ENCODE peak calls at places on chromosome 13, in six cellular contexts. L, Q, H, T, N and D are unnamed samples.

GRCh38 chr13:77239312-77239711 is 87.6 kb downstream of the MYCBP2 start:
- DNase-seq in L (no peak), Q (no peak), H (no peak), T (no peak), N (no peak), D (no peak)

GRCh38 chr13:29922281-29922821 is 71.9 kb upstream of the UBL3 start:
- DNase-seq in L (no peak), Q (no peak), H (no peak), T (no peak), N (no peak), D (no peak)

GRCh38 chr13:21663197-21663596 is 7.7 kb upstream of the FGF9 start:
- DNase-seq in L (no peak), Q (no peak), H (no peak), T (no peak), N (no peak), D (no peak)

GRCh38 chr13:66402071-66402470 is 828.1 kb downstream of the PCDH9 start:
- DNase-seq in L (no peak), Q (no peak), H (no peak), T (no peak), N (no peak), D (no peak)

GRCh38 chr13:60062502-60062901 is 101.2 kb downstream of the DIAPH3 start:
- DNase-seq in L (no peak), Q (no peak), H (no peak), T (no peak), N (no peak), D (no peak)

GRCh38 chr13:62033932-62034331 is 618.3 kb upstream of the PCDH20 start:
- DNase-seq in L (no peak), Q (no peak), H (no peak), T (no peak), N (no peak), D (peak)

GRCh38 chr13:99316657-99317244 is 9.6 kb upstream of the GPR183 start:
- DNase-seq in L (no peak), Q (no peak), H (no peak), T (no peak), N (no peak), D (no peak)

GRCh38 chr13:49791214-49791752 is 1.2 kb downstream of the KPNA3 start:
- DNase-seq in L (no peak), Q (no peak), H (peak), T (no peak), N (no peak), D (peak)

GRCh38 chr13:110620596-110620995 is 5.3 kb downstream of the NAXD start:
- DNase-seq in L (no peak), Q (no peak), H (no peak), T (no peak), N (no peak), D (no peak)

GRCh38 chr13:59094149-59094548 is 1069.6 kb downstream of the DIAPH3 start:
- DNase-seq in L (no peak), Q (no peak), H (no peak), T (no peak), N (no peak), D (no peak)

GRCh38 chr13:109773786-109774185 is 12.6 kb downstream of the IRS2 start:
- DNase-seq in L (no peak), Q (no peak), H (no peak), T (no peak), N (no peak), D (no peak)

GRCh38 chr13:21232196-21232595 is 55.7 kb downstream of the MRPL57 start:
- DNase-seq in L (no peak), Q (no peak), H (no peak), T (no peak), N (no peak), D (no peak)